ENCODE peak calls at places on chromosomes 1 and 21, in nine cellular contexts. J, G, N, F, A, B, L, S and Q are unnamed samples.
A peak's percentile ranks its signal among the peaks of the same experiment; 100 is the strongest.

GRCh38 chr1:150566589-150567340 is 12.6 kb downstream of the MCL1 start:
- DNase-seq in A (no peak), L (no peak), G (no peak), J (no peak), F (no peak), S (peak; percentile 20), N (peak; percentile 63), B (no peak), Q (no peak)

GRCh38 chr1:167517535-167518330 is 596 bp downstream of the CD247 start:
- DNase-seq in L (no peak), G (peak; percentile 74), A (no peak), B (no peak), N (no peak), J (no peak), F (no peak), S (no peak), Q (peak; percentile 22)

GRCh38 chr1:235417101-235417697 is 50.0 kb downstream of the TBCE start:
- DNase-seq in F (no peak), L (peak; percentile 60), S (peak; percentile 87), G (no peak), B (peak; percentile 62), N (peak; percentile 69), A (peak; percentile 74), J (no peak), Q (peak; percentile 63)

GRCh38 chr1:206785366-206785765 is 13.1 kb upstream of the IL10 start:
- DNase-seq in G (no peak), F (no peak), S (no peak), N (no peak), J (no peak), A (no peak), L (no peak), B (no peak), Q (no peak)

GRCh38 chr1:181482521-181483083 is 715 bp upstream of the CACNA1E start:
- DNase-seq in S (no peak), B (peak; percentile 41), A (peak; percentile 80), N (no peak), J (no peak), L (no peak), G (peak; percentile 91), F (no peak), Q (peak; percentile 11)

GRCh38 chr21:31298618-31299269 is 45.3 kb downstream of the TIAM1 start:
- DNase-seq in S (no peak), F (no peak), G (no peak), N (no peak), A (no peak), B (no peak), L (no peak), J (no peak), Q (no peak)

GRCh38 chr1:167659440-167659839 is 29.4 kb downstream of the RCSD1 start:
- DNase-seq in J (no peak), F (no peak), L (no peak), S (peak; percentile 72), N (no peak), B (no peak), A (no peak), G (no peak), Q (no peak)

GRCh38 chr1:212485895-212486590 is 53.3 kb downstream of the NENF start:
- DNase-seq in J (peak; percentile 86), F (no peak), A (peak; percentile 62), S (peak; percentile 35), B (peak; percentile 70), L (peak; percentile 71), N (peak; percentile 83), G (no peak), Q (peak; percentile 69)

GRCh38 chr1:26913389-26913753 is 404 bp downstream of the NR0B2 start:
- DNase-seq in A (no peak), B (no peak), N (no peak), L (no peak), G (peak; percentile 76), J (no peak), S (no peak), F (no peak), Q (no peak)

GRCh38 chr1:2100775-2101108 is 50.5 kb downstream of the PRKCZ start:
- DNase-seq in B (no peak), G (no peak), A (no peak), F (no peak), S (no peak), J (no peak), L (no peak), N (no peak), Q (no peak)

GRCh38 chr1:226309398-226310122 is 596 bp upstream of the LIN9 start:
- DNase-seq in F (no peak), A (peak; percentile 40), L (peak; percentile 17), S (no peak), G (no peak), B (no peak), J (no peak), N (peak; percentile 72), Q (no peak)

GRCh38 chr1:115172270-115172669 is 83.0 kb upstream of the TSPAN2 start:
- DNase-seq in L (no peak), N (no peak), G (no peak), S (no peak), B (no peak), F (peak; percentile 12), J (no peak), A (no peak), Q (no peak)

GRCh38 chr1:8987881-8988617 is 38.2 kb downstream of the SLC2A7 start:
- DNase-seq in F (no peak), A (peak; percentile 67), J (no peak), G (peak; percentile 65), N (peak; percentile 72), B (peak; percentile 59), S (peak; percentile 64), L (no peak), Q (peak; percentile 52)

GRCh38 chr1:116372651-116373444 is at the start of gene ATP1A1:
- DNase-seq in B (peak; percentile 99), F (peak; percentile 99), L (peak; percentile 85), G (peak; percentile 100), A (peak; percentile 97), S (peak; percentile 96), N (peak; percentile 98), J (peak; percentile 98), Q (peak; percentile 99)

DNA sequence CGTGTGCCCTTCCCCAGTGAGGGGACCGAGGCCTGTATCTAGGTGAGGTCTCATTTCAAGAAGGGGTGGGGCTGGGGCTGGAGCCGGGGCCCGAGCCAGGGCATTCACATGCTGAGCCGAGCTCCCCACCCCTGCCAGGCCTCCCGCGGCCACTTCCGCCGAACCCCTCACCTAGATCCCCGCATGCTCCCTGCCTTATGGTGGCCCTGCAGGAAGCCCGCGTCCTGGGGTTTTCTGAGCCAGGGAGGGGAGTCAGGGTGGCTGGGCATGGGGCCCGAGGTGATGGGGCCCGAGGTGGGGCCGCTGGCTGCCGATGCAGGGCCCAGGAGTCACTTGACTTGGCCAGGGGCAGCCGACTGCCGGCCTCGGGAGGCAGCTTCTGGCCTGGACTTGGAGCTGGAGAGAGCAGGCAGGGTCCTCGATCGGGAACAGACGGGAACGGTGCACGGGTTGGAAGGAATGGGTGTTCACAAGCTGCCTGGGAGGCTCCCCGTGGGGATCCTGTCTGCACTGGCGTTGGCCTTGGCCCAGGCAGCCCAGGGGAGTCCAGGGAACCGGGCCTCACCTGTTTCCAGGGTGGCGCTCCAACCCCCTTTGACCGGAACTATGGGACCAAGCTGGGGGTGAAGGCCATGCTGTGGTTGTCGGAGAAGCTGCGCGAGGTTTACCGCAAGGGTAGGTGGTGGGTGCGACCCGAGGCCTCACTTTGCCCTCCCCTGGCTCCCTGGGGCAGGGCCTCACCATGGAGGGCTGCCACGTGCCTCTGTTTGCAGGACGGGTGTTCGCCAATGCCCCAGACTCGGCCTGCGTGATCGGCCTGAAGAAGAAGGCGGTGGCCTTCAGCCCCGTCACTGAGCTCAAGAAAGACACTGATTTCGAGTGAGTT is 13.6 kb downstream of the CFAP410 start:
- DNase-seq in A (no peak), N (no peak), S (no peak), L (no peak), F (no peak), B (no peak), G (peak; percentile 81), J (no peak), Q (no peak)
- TF ChIP-seq POLR2AphosphoS5 in A (no peak), N (no peak), S (no peak), L (no peak), F (no peak), B (no peak), G (no peak), J (no peak), Q (no peak)

GRCh38 chr1:3681898-3682806 is 29.8 kb downstream of the TP73 start:
- DNase-seq in L (no peak), S (no peak), G (peak; percentile 74), N (no peak), A (no peak), B (no peak), J (no peak), F (no peak), Q (no peak)
- H3K4me1 ChIP-seq in L (no peaks in the 10 kb centered on the region), S (no peaks in the 10 kb centered on the region), G (peaks cover 18% of the 10 kb centered on the region), N (no peaks in the 10 kb centered on the region), A (peaks cover 3% of the 10 kb centered on the region), B (peaks cover 8% of the 10 kb centered on the region), J (no peaks in the 10 kb centered on the region), F (peaks cover 7% of the 10 kb centered on the region), Q (no peaks in the 10 kb centered on the region)

GRCh38 chr1:54871275-54872040 is 15.5 kb downstream of the DHCR24 start:
- DNase-seq in L (no peak), S (no peak), G (no peak), F (no peak), B (no peak), J (no peak), A (no peak), N (no peak), Q (no peak)

GRCh38 chr1:54870869-54871268 is 16.1 kb downstream of the DHCR24 start:
- DNase-seq in B (no peak), L (no peak), S (no peak), F (no peak), N (no peak), A (no peak), J (no peak), G (no peak), Q (no peak)

GRCh38 chr1:54869173-54869851 is 17.7 kb downstream of the DHCR24 start:
- DNase-seq in F (no peak), G (no peak), S (no peak), L (peak; percentile 90), B (no peak), J (no peak), A (no peak), N (no peak), Q (no peak)

GRCh38 chr1:54874079-54874830 is 12.7 kb downstream of the DHCR24 start:
- DNase-seq in F (no peak), L (no peak), A (no peak), B (no peak), N (no peak), S (no peak), G (no peak), J (no peak), Q (peak; percentile 25)

GRCh38 chr1:54872041-54872342 is 15.0 kb downstream of the DHCR24 start:
- DNase-seq in G (no peak), B (no peak), S (no peak), F (no peak), L (no peak), J (no peak), A (no peak), N (no peak), Q (no peak)
- TF ChIP-seq CTCF in G (no peak), B (no peak), S (no peak), F (no peak), L (peak; percentile 33), J (no peak), A (peak; percentile 45), N (no peak), Q (no peak)

DNA sequence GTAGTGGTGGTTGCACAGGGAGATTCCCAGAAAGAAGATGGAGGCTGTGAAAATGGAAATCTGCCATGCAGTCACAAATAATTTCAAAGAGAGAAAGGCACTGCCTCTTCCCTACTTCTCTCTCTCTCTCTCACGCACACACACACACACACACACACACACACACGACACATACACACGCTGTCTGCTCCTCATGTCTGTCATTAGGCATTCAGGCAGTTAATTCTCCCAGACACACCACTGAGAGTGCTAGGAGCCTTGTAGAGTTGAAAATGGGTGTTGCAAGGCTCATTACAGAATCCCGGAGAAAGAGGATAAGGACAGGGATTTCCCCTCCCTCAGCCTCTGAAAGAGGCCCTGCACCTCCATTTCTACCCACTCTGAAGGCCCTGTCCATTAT is 47.8 kb upstream of the LRRN2 start:
- DNase-seq in J (no peak), A (no peak), F (no peak), B (no peak), S (no peak), N (no peak), G (no peak), L (no peak), Q (no peak)
- TF ChIP-seq POLR2AphosphoS5 in J (no peak), A (no peak), F (no peak), B (no peak), S (no peak), N (no peak), G (no peak), L (no peak), Q (no peak)